ENCODE peak calls at places on chromosome 4, in nine cellular contexts. One of them, this sample, is unnamed.

GRCh38 chr4:120940547-120940946 is 18.0 kb upstream of the PRDM5 start:
- DNase-seq in prostate gland: no peak
- DNase-seq in transverse colon: no peak
- DNase-seq in breast epithelium: no peak
- DNase-seq in erythroblast: no peak
- DNase-seq in H1: no peak
- DNase-seq in HepG2: no peak
- DNase-seq in IMR-90: no peak
- DNase-seq in GM12891: no peak
- DNase-seq in this sample: no peak

GRCh38 chr4:147477439-147477838 is 3.5 kb upstream of the EDNRA start:
- DNase-seq in prostate gland: no peak
- DNase-seq in transverse colon: no peak
- DNase-seq in breast epithelium: no peak
- DNase-seq in erythroblast: no peak
- DNase-seq in H1: no peak
- DNase-seq in HepG2: no peak
- DNase-seq in IMR-90: no peak
- DNase-seq in GM12891: no peak
- DNase-seq in this sample: no peak

GRCh38 chr4:70678383-70678999 is 9.8 kb upstream of the UTP3 start:
- DNase-seq in prostate gland: no peak
- DNase-seq in transverse colon: no peak
- DNase-seq in breast epithelium: no peak
- DNase-seq in erythroblast: no peak
- DNase-seq in H1: no peak
- DNase-seq in HepG2: no peak
- DNase-seq in IMR-90: no peak
- DNase-seq in GM12891: no peak
- DNase-seq in this sample: no peak

GRCh38 chr4:5980436-5981155 is 37.6 kb downstream of the C4orf50 start:
- DNase-seq in prostate gland: no peak
- DNase-seq in transverse colon: no peak
- DNase-seq in breast epithelium: no peak
- DNase-seq in erythroblast: no peak
- DNase-seq in H1: no peak
- DNase-seq in HepG2: no peak
- DNase-seq in IMR-90: no peak
- DNase-seq in GM12891: no peak
- DNase-seq in this sample: no peak

GRCh38 chr4:86959588-86960500 is 25.0 kb downstream of the AFF1 start:
- DNase-seq in prostate gland: no peak
- DNase-seq in transverse colon: no peak
- DNase-seq in breast epithelium: no peak
- DNase-seq in erythroblast: no peak
- DNase-seq in H1: peak; percentile 72
- DNase-seq in HepG2: no peak
- DNase-seq in IMR-90: no peak
- DNase-seq in GM12891: no peak
- DNase-seq in this sample: no peak

GRCh38 chr4:75370582-75370981 is 143.6 kb downstream of the RCHY1 start:
- DNase-seq in prostate gland: no peak
- DNase-seq in transverse colon: no peak
- DNase-seq in breast epithelium: no peak
- DNase-seq in erythroblast: no peak
- DNase-seq in H1: no peak
- DNase-seq in HepG2: no peak
- DNase-seq in IMR-90: no peak
- DNase-seq in GM12891: no peak
- DNase-seq in this sample: no peak

GRCh38 chr4:7941111-7942018 is 1.7 kb upstream of the AFAP1 start:
- DNase-seq in prostate gland: peak; percentile 14
- DNase-seq in transverse colon: no peak
- DNase-seq in breast epithelium: no peak
- DNase-seq in erythroblast: no peak
- DNase-seq in H1: no peak
- DNase-seq in HepG2: no peak
- DNase-seq in IMR-90: no peak
- DNase-seq in GM12891: no peak
- DNase-seq in this sample: peak; percentile 29

GRCh38 chr4:163548481-163549243 is 54.2 kb downstream of the TMA16 start:
- DNase-seq in prostate gland: no peak
- DNase-seq in transverse colon: no peak
- DNase-seq in breast epithelium: no peak
- DNase-seq in erythroblast: peak; percentile 54
- DNase-seq in H1: no peak
- DNase-seq in HepG2: peak; percentile 37
- DNase-seq in IMR-90: peak; percentile 69
- DNase-seq in GM12891: no peak
- DNase-seq in this sample: no peak

GRCh38 chr4:94714761-94715160 is 43.0 kb upstream of the BMPR1B start:
- DNase-seq in prostate gland: no peak
- DNase-seq in transverse colon: no peak
- DNase-seq in breast epithelium: no peak
- DNase-seq in erythroblast: no peak
- DNase-seq in H1: no peak
- DNase-seq in HepG2: no peak
- DNase-seq in IMR-90: peak; percentile 74
- DNase-seq in GM12891: no peak
- DNase-seq in this sample: no peak

GRCh38 chr4:139367421-139368090 is 65.3 kb upstream of the NDUFC1 start:
- DNase-seq in prostate gland: no peak
- DNase-seq in transverse colon: no peak
- DNase-seq in breast epithelium: no peak
- DNase-seq in erythroblast: no peak
- DNase-seq in H1: no peak
- DNase-seq in HepG2: no peak
- DNase-seq in IMR-90: peak; percentile 81
- DNase-seq in GM12891: no peak
- DNase-seq in this sample: no peak

GRCh38 chr4:140996757-140997156 is 136.5 kb downstream of the RNF150 start:
- DNase-seq in prostate gland: no peak
- DNase-seq in transverse colon: no peak
- DNase-seq in breast epithelium: no peak
- DNase-seq in erythroblast: no peak
- DNase-seq in H1: no peak
- DNase-seq in HepG2: no peak
- DNase-seq in IMR-90: peak; percentile 78
- DNase-seq in GM12891: no peak
- DNase-seq in this sample: no peak

GRCh38 chr4:143337600-143338287 is 1.1 kb downstream of the GAB1 start:
- DNase-seq in prostate gland: peak; percentile 36
- DNase-seq in transverse colon: peak; percentile 79
- DNase-seq in breast epithelium: peak; percentile 24
- DNase-seq in erythroblast: peak; percentile 71
- DNase-seq in H1: no peak
- DNase-seq in HepG2: peak; percentile 70
- DNase-seq in IMR-90: peak; percentile 58
- DNase-seq in GM12891: no peak
- DNase-seq in this sample: peak; percentile 5

GRCh38 chr4:115101675-115102074 is 11.7 kb downstream of the NDST4 start:
- DNase-seq in prostate gland: no peak
- DNase-seq in transverse colon: no peak
- DNase-seq in breast epithelium: no peak
- DNase-seq in erythroblast: no peak
- DNase-seq in H1: no peak
- DNase-seq in HepG2: no peak
- DNase-seq in IMR-90: no peak
- DNase-seq in GM12891: no peak
- DNase-seq in this sample: no peak

GRCh38 chr4:38160487-38161207 is 200.4 kb downstream of the PTTG2 start:
- DNase-seq in prostate gland: no peak
- DNase-seq in transverse colon: peak; percentile 33
- DNase-seq in breast epithelium: no peak
- DNase-seq in erythroblast: peak; percentile 59
- DNase-seq in H1: no peak
- DNase-seq in HepG2: peak; percentile 98
- DNase-seq in IMR-90: peak; percentile 99
- DNase-seq in GM12891: peak; percentile 37
- DNase-seq in this sample: peak; percentile 45

GRCh38 chr4:143232277-143232676 is 47.6 kb downstream of the USP38 start:
- DNase-seq in prostate gland: no peak
- DNase-seq in transverse colon: no peak
- DNase-seq in breast epithelium: no peak
- DNase-seq in erythroblast: no peak
- DNase-seq in H1: no peak
- DNase-seq in HepG2: no peak
- DNase-seq in IMR-90: no peak
- DNase-seq in GM12891: no peak
- DNase-seq in this sample: no peak

GRCh38 chr4:35789899-35790574 is 454.3 kb downstream of the ARAP2 start:
- DNase-seq in prostate gland: no peak
- DNase-seq in transverse colon: no peak
- DNase-seq in breast epithelium: no peak
- DNase-seq in erythroblast: no peak
- DNase-seq in H1: no peak
- DNase-seq in HepG2: no peak
- DNase-seq in IMR-90: no peak
- DNase-seq in GM12891: no peak
- DNase-seq in this sample: no peak

GRCh38 chr4:26524001-26524400 is 33.7 kb upstream of the CCKAR start:
- DNase-seq in prostate gland: no peak
- DNase-seq in transverse colon: no peak
- DNase-seq in breast epithelium: no peak
- DNase-seq in erythroblast: no peak
- DNase-seq in H1: no peak
- DNase-seq in HepG2: no peak
- DNase-seq in IMR-90: no peak
- DNase-seq in GM12891: no peak
- DNase-seq in this sample: no peak

GRCh38 chr4:153486281-153487151 is 20.4 kb downstream of the TMEM131L start:
- DNase-seq in prostate gland: peak; percentile 78
- DNase-seq in transverse colon: no peak
- DNase-seq in breast epithelium: peak; percentile 85
- DNase-seq in erythroblast: no peak
- DNase-seq in H1: no peak
- DNase-seq in HepG2: peak; percentile 72
- DNase-seq in IMR-90: peak; percentile 91
- DNase-seq in GM12891: no peak
- DNase-seq in this sample: peak; percentile 45
- TF ChIP-seq POLR2A in prostate gland: no peak
- TF ChIP-seq POLR2A in transverse colon: no peak
- TF ChIP-seq POLR2A in breast epithelium: no peak
- TF ChIP-seq POLR2A in erythroblast: no peak
- TF ChIP-seq POLR2A in H1: no peak
- TF ChIP-seq POLR2A in HepG2: no peak
- TF ChIP-seq POLR2A in IMR-90: no peak
- TF ChIP-seq POLR2A in GM12891: no peak
- TF ChIP-seq POLR2A in this sample: no peak

DNA sequence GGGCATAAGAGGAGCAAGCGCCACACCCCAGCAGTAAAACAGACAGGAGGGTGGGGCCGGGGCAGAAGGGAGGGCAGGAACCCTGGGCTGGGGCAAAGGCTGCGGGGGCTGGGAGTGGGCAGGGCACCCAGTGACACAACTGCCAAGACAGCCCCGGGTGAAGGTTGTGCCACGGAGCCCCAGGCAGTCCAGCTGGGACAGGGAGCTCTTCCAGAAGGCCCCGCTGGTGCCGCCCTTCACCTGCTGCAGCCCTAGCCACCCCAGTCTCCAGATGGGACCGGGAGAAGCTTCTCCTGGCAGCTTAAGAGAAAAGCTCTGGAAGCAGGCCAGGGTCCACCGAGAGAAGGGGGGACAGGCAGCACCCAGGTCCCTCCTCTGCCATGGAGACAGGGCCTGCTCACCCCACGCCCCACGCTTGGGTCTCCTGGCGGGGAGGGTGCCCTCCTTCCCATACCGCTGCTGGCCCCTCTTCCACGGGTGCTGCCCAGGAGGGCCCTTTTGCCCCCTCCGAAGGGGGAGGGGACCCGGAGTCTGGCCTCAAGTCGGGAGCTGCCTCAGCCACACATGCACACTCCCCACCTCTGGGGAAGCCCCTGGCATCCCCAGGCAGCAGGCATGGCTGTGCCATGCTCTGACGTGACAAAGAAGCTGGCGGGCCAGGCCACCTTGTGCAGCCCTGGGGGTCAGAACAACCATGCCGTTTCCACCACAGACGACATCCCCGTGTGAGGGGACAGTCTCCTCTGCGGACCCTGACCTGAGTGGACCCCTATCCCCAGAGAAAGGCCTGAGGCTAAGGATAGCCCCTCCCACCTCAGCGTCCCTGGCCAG is 1.5 kb downstream of the DGKQ start:
- DNase-seq in prostate gland: no peak
- DNase-seq in transverse colon: peak; percentile 94
- DNase-seq in breast epithelium: no peak
- DNase-seq in erythroblast: no peak
- DNase-seq in H1: no peak
- DNase-seq in HepG2: no peak
- DNase-seq in IMR-90: no peak
- DNase-seq in GM12891: no peak
- DNase-seq in this sample: no peak
- TF ChIP-seq POLR2A in prostate gland: no peak
- TF ChIP-seq POLR2A in transverse colon: peak; percentile 95
- TF ChIP-seq POLR2A in breast epithelium: no peak
- TF ChIP-seq POLR2A in erythroblast: no peak
- TF ChIP-seq POLR2A in H1: no peak
- TF ChIP-seq POLR2A in HepG2: no peak
- TF ChIP-seq POLR2A in IMR-90: no peak
- TF ChIP-seq POLR2A in GM12891: no peak
- TF ChIP-seq POLR2A in this sample: no peak

DNA sequence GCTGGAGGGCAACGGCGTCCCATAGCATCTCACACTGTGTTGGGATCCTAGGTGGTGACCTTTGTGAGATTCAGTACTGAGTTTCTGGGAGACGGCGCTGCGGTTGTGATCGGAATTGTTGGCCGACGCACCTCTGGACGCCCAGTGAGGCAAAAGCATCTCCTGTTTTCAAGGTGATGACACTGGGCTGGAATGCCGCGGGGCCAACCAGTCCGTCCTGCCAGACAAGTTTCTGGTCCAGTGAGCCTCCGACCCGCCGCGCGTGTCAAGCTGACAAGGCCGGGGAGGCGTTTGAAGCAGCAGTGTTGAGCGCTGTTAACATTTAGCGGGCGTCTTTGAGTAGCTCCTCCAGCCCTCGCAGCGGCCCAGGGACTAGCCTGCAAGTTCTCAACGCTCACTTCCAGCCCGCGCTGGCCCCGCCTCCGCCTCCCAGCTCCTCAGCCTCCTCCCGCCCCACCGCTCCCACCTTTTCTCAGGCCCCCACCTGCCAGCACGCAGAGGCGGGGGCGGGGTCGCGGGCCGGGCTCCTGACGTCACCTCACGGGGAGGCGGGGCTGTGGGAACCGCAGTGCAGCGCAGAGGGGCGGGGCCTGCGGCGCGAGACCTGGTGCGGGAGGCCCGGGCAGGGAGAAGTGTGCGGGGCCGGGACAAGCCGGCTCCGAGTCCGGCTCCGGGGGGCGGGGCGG is 482 bp upstream of the CDS1 start:
- DNase-seq in prostate gland: peak; percentile 95
- DNase-seq in transverse colon: peak; percentile 97
- DNase-seq in breast epithelium: peak; percentile 96
- DNase-seq in erythroblast: peak; percentile 82
- DNase-seq in H1: peak; percentile 84
- DNase-seq in HepG2: peak; percentile 61
- DNase-seq in IMR-90: peak; percentile 22
- DNase-seq in GM12891: no peak
- DNase-seq in this sample: no peak
- TF ChIP-seq POLR2A in prostate gland: peak; percentile 51
- TF ChIP-seq POLR2A in transverse colon: peak; percentile 50
- TF ChIP-seq POLR2A in breast epithelium: no peak
- TF ChIP-seq POLR2A in erythroblast: no peak
- TF ChIP-seq POLR2A in H1: peak; percentile 15
- TF ChIP-seq POLR2A in HepG2: no peak
- TF ChIP-seq POLR2A in IMR-90: no peak
- TF ChIP-seq POLR2A in GM12891: no peak
- TF ChIP-seq POLR2A in this sample: no peak

GRCh38 chr4:20288846-20289512 is 37.3 kb downstream of the SLIT2 start:
- DNase-seq in prostate gland: no peak
- DNase-seq in transverse colon: no peak
- DNase-seq in breast epithelium: no peak
- DNase-seq in erythroblast: no peak
- DNase-seq in H1: no peak
- DNase-seq in HepG2: no peak
- DNase-seq in IMR-90: peak; percentile 47
- DNase-seq in GM12891: no peak
- DNase-seq in this sample: no peak
- TF ChIP-seq POLR2A in prostate gland: no peak
- TF ChIP-seq POLR2A in transverse colon: no peak
- TF ChIP-seq POLR2A in breast epithelium: no peak
- TF ChIP-seq POLR2A in erythroblast: no peak
- TF ChIP-seq POLR2A in H1: no peak
- TF ChIP-seq POLR2A in HepG2: no peak
- TF ChIP-seq POLR2A in IMR-90: no peak
- TF ChIP-seq POLR2A in GM12891: no peak
- TF ChIP-seq POLR2A in this sample: no peak

This sample was measured in H54.